ENCODE peak calls at places on chromosomes 5 and 9, in four cellular contexts. Y is GM12878, F is GM23338, R is HCT116. L is an unnamed sample.

GRCh38 chr9:107222020-107222522 is 61.0 kb upstream of the RAD23B start:
- DNase-seq in Y (no peak), F (no peak), R (no peak), L (no peak)

GRCh38 chr9:37514999-37515398 is 29.3 kb downstream of the POLR1E start:
- DNase-seq in Y (no peak), F (no peak), R (no peak), L (no peak)

GRCh38 chr9:133112361-133113026 is 8.5 kb downstream of the RALGDS start:
- DNase-seq in Y (peak), F (no peak), R (no peak), L (no peak)

GRCh38 chr9:22206833-22207232 is 197.7 kb upstream of the CDKN2B start:
- DNase-seq in Y (no peak), F (no peak), R (no peak), L (no peak)

GRCh38 chr5:168978015-168978414 is 322.9 kb downstream of the SLIT3 start:
- DNase-seq in Y (no peak), F (no peak), R (no peak), L (no peak)

GRCh38 chr5:82406200-82406773 is 128.1 kb upstream of the RPS23 start:
- DNase-seq in Y (no peak), F (peak), R (no peak), L (peak)

GRCh38 chr9:113614843-113615648 is 151.5 kb downstream of the RGS3 start:
- DNase-seq in Y (no peak), F (no peak), R (no peak), L (no peak)

GRCh38 chr9:129455151-129455995 is 165.5 kb downstream of the C9orf50 start:
- DNase-seq in Y (no peak), F (peak), R (no peak), L (peak)

GRCh38 chr9:76451234-76451633 is 7.7 kb upstream of the GCNT1 start:
- DNase-seq in Y (no peak), F (no peak), R (no peak), L (no peak)

GRCh38 chr5:69035665-69036064 is 58.1 kb upstream of the SLC30A5 start:
- DNase-seq in Y (no peak), F (no peak), R (no peak), L (no peak)

GRCh38 chr5:9409413-9410089 is 136.3 kb downstream of the SEMA5A start:
- DNase-seq in Y (no peak), F (no peak), R (no peak), L (no peak)

GRCh38 chr9:935348-935965 is 41.0 kb upstream of the DMRT3 start:
- DNase-seq in Y (no peak), F (no peak), R (no peak), L (peak)

GRCh38 chr9:99752710-99753109 is 69.0 kb upstream of the NR4A3 start:
- DNase-seq in Y (no peak), F (no peak), R (no peak), L (no peak)

GRCh38 chr5:136051486-136052220 is 22.9 kb downstream of the TGFBI start:
- DNase-seq in Y (no peak), F (no peak), R (no peak), L (no peak)

GRCh38 chr5:136052692-136053335 is 24.0 kb downstream of the TGFBI start:
- DNase-seq in Y (no peak), F (no peak), R (no peak), L (no peak)

GRCh38 chr5:136055612-136056302 is 27.0 kb downstream of the TGFBI start:
- DNase-seq in Y (no peak), F (no peak), R (no peak), L (no peak)

GRCh38 chr5:136054133-136054996 is 25.6 kb downstream of the TGFBI start:
- DNase-seq in Y (no peak), F (no peak), R (no peak), L (no peak)

GRCh38 chr5:136053336-136054121 is 24.7 kb downstream of the TGFBI start:
- DNase-seq in Y (no peak), F (no peak), R (peak), L (no peak)
- TF ChIP-seq POLR2AphosphoS5 in Y (no peak), F (no peak), R (peak), L (no peak)

DNA sequence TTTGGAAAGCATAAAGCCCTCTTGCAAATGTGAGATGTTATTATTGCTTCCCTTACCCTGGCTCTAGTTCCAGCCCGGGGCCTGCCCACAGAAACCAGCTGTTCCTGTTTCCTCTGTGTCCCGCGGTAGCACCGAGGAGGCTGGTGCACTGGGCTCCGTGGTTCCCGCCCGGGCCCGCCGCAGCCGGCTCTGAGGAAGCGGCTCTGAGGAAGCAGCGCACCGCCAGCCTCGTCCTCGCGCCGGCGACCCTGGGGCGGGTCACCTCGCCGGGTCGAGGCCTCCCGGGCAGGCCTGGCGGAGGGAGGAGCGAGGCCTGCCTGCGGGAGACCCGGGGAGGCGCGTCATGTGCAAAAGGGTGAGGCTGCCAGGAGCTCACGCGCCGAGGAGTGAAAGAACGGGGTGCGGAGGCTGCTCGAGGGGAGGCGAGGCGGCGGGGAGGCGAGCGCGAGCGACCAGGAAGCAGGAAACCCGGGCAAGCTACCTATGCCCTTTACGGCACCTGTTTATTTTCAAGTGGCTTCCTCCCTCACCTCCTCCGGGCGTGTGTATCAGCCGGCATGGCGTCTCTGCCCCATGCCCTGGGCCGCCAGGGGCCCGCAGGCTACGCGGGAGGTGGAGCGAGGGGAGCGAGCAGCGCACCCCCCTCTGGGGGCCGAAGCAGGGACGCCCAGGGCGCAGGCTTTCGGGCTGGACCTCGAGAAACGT is 61.3 kb upstream of the MEGF10 start:
- DNase-seq in Y (no peak), F (peak), R (no peak), L (no peak)
- H3K4me3 ChIP-seq in Y (peak), F (peak), R (no peak), L (no peak)

GRCh38 chr5:55172937-55173695 is at the start of gene CDC20B:
- DNase-seq in Y (no peak), F (peak), R (no peak), L (no peak)

GRCh38 chr5:55173696-55174101 is 722 bp upstream of the CDC20B start:
- DNase-seq in Y (no peak), F (peak), R (no peak), L (no peak)

GRCh38 chr5:55176176-55176818 is 3.3 kb upstream of the CDC20B start:
- DNase-seq in Y (no peak), F (peak), R (no peak), L (no peak)

GRCh38 chr5:55177078-55177477 is 4.1 kb upstream of the CDC20B start:
- DNase-seq in Y (no peak), F (no peak), R (no peak), L (no peak)

GRCh38 chr5:55175781-55176175 is 2.8 kb upstream of the CDC20B start:
- DNase-seq in Y (no peak), F (peak), R (no peak), L (no peak)
- TF ChIP-seq EZH2 in Y (no peak), F (no peak), R (no peak), L (no peak)

DNA sequence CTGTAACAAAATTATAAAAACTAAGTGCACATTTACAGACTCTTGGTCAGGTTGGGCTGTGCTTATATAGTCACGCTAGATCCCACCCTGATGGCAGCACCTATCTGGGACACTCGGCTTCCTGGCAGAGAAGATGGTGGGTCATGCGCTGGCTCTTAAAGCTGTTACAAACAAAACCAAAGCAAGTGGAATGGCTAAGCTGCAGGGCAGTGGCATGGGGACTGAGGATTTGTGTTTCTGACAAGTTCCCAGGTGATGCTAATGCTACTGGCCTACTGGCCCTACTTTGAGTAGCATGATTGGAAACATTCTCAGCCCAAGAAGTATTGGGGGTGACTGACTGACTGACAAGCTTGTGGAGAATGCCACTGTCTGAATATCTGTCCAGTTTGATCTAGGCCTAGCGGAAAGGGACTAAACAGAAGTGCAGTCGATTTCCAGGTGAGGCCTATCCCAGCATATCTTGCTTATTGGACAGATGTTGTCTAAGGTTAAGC is 8.3 kb downstream of the BTF3 start:
- DNase-seq in Y (no peak), F (peak), R (no peak), L (no peak)
- TF ChIP-seq POLR2AphosphoS5 in Y (peak), F (peak), R (peak), L (peak)

DNA sequence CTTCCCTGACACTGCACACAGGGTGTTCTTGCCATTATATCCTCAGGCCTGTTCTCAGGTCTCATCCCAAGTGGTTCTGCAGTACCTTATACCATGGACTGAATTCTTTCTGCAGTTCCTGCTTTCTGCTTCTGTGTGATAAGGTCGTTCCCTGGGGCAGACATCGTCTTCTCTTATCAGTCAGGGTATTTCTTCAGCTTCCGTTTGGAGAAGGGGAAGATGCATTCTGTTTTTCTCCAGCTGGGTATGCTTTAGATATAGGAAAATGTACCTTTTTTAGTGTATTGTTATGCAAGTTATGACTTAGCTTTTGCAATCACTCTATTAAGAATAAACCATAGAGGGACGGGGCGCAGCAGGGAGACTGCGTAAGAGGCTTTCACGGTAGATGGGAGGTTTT is 31.1 kb downstream of the RALGPS1 start:
- DNase-seq in Y (no peak), F (no peak), R (no peak), L (no peak)
- H3K4me3 ChIP-seq in Y (no peak), F (no peak), R (no peak), L (no peak)